ENCODE peak calls at places on chromosomes 5 and 9, in ten cellular contexts. T, Y, C, K, H, M, Z, N, P and S are unnamed samples.

GRCh38 chr9:76116913-76117312 is 226.4 kb downstream of the PCSK5 start:
- DNase-seq in T (no peak), Y (no peak), C (no peak), K (no peak), H (no peak), M (no peak), Z (no peak), N (no peak), P (peak), S (peak)

GRCh38 chr9:131875828-131876485 is 136.1 kb upstream of the RAPGEF1 start:
- DNase-seq in T (no peak), Y (no peak), C (no peak), K (no peak), H (peak), M (no peak), Z (no peak), N (no peak), P (no peak), S (peak)

GRCh38 chr5:149860801-149861322 is 83.7 kb downstream of the PDE6A start:
- DNase-seq in T (no peak), Y (no peak), C (no peak), K (no peak), H (no peak), M (no peak), Z (no peak), N (no peak), P (peak), S (peak)

GRCh38 chr5:20030125-20030524 is 42.1 kb upstream of the CDH18 start:
- DNase-seq in T (no peak), Y (no peak), C (no peak), K (no peak), H (no peak), M (no peak), Z (no peak), N (no peak), P (no peak), S (no peak)

GRCh38 chr5:32494827-32495226 is 50.3 kb upstream of the ZFR start:
- DNase-seq in T (no peak), Y (no peak), C (no peak), K (no peak), H (no peak), M (no peak), Z (no peak), N (no peak), P (no peak), S (no peak)

GRCh38 chr9:74556685-74557084 is 59.5 kb downstream of the RORB start:
- DNase-seq in T (no peak), Y (no peak), C (no peak), K (no peak), H (no peak), M (no peak), Z (no peak), N (no peak), P (peak), S (peak)

GRCh38 chr5:155293605-155294178 is 280.1 kb downstream of the KIF4B start:
- DNase-seq in T (no peak), Y (no peak), C (no peak), K (no peak), H (no peak), M (no peak), Z (peak), N (no peak), P (no peak), S (no peak)

GRCh38 chr5:5387192-5387591 is 35.3 kb upstream of the ICE1 start:
- DNase-seq in T (no peak), Y (no peak), C (no peak), K (no peak), H (no peak), M (no peak), Z (no peak), N (no peak), P (no peak), S (no peak)

GRCh38 chr5:158953929-158954534 is 145.7 kb downstream of the EBF1 start:
- DNase-seq in T (no peak), Y (no peak), C (no peak), K (no peak), H (no peak), M (no peak), Z (no peak), N (no peak), P (no peak), S (no peak)

GRCh38 chr9:86166546-86166945 is 67.2 kb upstream of the GOLM1 start:
- DNase-seq in T (no peak), Y (no peak), C (no peak), K (no peak), H (no peak), M (no peak), Z (no peak), N (no peak), P (no peak), S (no peak)